ENCODE peak calls at places on chromosomes 6 and 20, in six cellular contexts. A, I, K, H, M and F are unnamed samples.

GRCh38 chr20:15561707-15562106 is 1011.5 kb downstream of the KIF16B start:
- DNase-seq in A (no peak), I (no peak), K (no peak), H (no peak), M (no peak), F (no peak)

GRCh38 chr6:131381694-131382093 is 191.3 kb upstream of the ARG1 start:
- DNase-seq in A (no peak), I (no peak), K (no peak), H (no peak), M (no peak), F (no peak)

GRCh38 chr6:414447-414846 is 22.9 kb downstream of the IRF4 start:
- DNase-seq in A (no peak), I (no peak), K (no peak), H (no peak), M (no peak), F (no peak)

GRCh38 chr20:62314711-62315302 is 12.0 kb downstream of the ADRM1 start:
- DNase-seq in A (no peak), I (no peak), K (peak), H (no peak), M (no peak), F (no peak)

GRCh38 chr20:49276895-49277785 is 717 bp downstream of the ZNFX1 start:
- DNase-seq in A (peak), I (no peak), K (peak), H (no peak), M (peak), F (peak)

GRCh38 chr6:36914227-36914794 is 28.6 kb downstream of the C6orf89 start:
- DNase-seq in A (no peak), I (peak), K (no peak), H (peak), M (no peak), F (no peak)

GRCh38 chr20:45470262-45470931 is 844 bp downstream of the WFDC2 start:
- DNase-seq in A (peak), I (no peak), K (peak), H (peak), M (peak), F (no peak)

GRCh38 chr20:45893831-45894230 is 2.7 kb downstream of the CTSA start:
- DNase-seq in A (no peak), I (no peak), K (no peak), H (no peak), M (no peak), F (no peak)

GRCh38 chr6:20424679-20425078 is 23.0 kb downstream of the E2F3 start:
- DNase-seq in A (no peak), I (no peak), K (no peak), H (no peak), M (no peak), F (no peak)

GRCh38 chr6:24883618-24884017 is 52.1 kb downstream of the RIPOR2 start:
- DNase-seq in A (no peak), I (no peak), K (no peak), H (no peak), M (no peak), F (no peak)

GRCh38 chr6:29071831-29072723 is 15.0 kb downstream of the OR2B3 start:
- DNase-seq in A (no peak), I (peak), K (no peak), H (no peak), M (no peak), F (no peak)

GRCh38 chr6:37575221-37575620 is 75.5 kb upstream of the CCDC167 start:
- DNase-seq in A (no peak), I (no peak), K (no peak), H (no peak), M (no peak), F (no peak)

GRCh38 chr6:121319603-121320002 is 14.7 kb downstream of the TBC1D32 start:
- DNase-seq in A (no peak), I (no peak), K (no peak), H (no peak), M (no peak), F (no peak)

GRCh38 chr6:89997456-89998445 is 103.5 kb downstream of the GJA10 start:
- DNase-seq in A (no peak), I (no peak), K (no peak), H (no peak), M (no peak), F (no peak)
- TF ChIP-seq EP300 in A (no peak), I (no peak), K (no peak), H (no peak), M (no peak), F (no peak)

DNA sequence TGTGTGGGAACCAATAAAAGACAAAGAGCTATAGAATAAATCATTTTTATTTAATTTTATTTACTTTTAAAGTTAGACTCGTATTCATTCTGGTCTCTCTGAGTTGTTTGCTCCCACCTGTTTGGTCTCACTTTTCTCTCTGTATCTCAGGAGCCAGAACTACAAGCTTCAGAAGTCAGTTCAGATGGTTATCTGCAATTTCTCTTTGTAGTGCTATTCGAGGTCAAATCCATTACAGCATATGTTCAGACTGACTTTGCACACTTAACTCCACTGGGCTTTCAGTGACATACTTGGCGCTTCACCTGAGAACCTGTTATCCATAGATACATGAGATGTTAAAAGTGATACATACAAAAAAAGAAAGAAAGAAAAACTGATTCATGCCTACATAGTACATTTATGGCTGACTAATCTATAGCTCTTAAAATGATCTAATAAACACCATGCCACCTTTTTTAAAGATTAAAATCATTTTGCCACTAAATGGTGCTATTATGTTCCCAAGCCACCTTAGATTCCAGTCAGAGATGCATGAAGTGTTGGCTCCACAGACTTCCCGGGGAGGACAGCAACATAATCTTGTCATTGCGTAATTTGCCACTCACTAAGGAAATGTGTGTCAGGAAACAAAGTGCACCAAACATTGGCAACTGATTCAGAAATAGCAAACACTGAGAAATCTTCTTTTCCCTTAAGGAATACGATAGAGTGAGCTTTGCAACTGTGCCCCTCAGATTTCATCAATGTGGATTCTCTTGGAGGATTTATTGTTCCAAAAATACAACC is 396.7 kb downstream of the HACE1 start:
- DNase-seq in A (no peak), I (peak), K (no peak), H (no peak), M (no peak), F (no peak)
- TF ChIP-seq EP300 in A (no peak), I (no peak), K (no peak), H (no peak), M (no peak), F (no peak)

GRCh38 chr6:39280247-39280731 is 33.9 kb downstream of the KCNK17 start:
- DNase-seq in A (no peak), I (peak), K (peak), H (peak), M (no peak), F (no peak)

GRCh38 chr6:39274903-39275302 is 39.3 kb downstream of the KCNK17 start:
- DNase-seq in A (no peak), I (no peak), K (no peak), H (no peak), M (no peak), F (no peak)

GRCh38 chr6:39281312-39281980 is 32.8 kb downstream of the KCNK17 start:
- DNase-seq in A (no peak), I (no peak), K (no peak), H (no peak), M (no peak), F (no peak)

GRCh38 chr6:39276379-39276995 is 37.7 kb downstream of the KCNK17 start:
- DNase-seq in A (no peak), I (no peak), K (no peak), H (no peak), M (no peak), F (no peak)

DNA sequence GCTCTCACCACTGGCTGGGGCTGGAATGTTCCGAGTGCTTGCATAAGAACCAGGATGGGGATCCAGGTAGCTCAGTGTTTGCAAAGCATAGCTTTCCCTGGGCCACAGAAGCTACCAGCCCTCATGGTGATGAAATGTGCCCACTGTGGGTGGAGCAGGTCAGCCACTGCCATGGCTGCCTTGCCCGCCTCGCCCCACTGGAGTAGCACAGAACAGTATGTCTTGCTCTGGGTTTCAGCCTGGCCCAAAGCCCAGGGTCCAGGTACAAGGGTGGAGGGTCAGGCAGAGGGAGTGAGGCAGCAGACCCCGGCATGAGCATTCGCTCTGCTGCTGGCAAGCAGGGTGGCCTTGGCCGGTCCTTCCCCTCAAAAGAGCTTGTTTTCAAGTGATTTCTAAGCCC is 34.7 kb downstream of the KCNK17 start:
- DNase-seq in A (no peak), I (no peak), K (no peak), H (peak), M (no peak), F (no peak)
- TF ChIP-seq EP300 in A (no peak), I (no peak), K (no peak), H (no peak), M (no peak), F (no peak)

DNA sequence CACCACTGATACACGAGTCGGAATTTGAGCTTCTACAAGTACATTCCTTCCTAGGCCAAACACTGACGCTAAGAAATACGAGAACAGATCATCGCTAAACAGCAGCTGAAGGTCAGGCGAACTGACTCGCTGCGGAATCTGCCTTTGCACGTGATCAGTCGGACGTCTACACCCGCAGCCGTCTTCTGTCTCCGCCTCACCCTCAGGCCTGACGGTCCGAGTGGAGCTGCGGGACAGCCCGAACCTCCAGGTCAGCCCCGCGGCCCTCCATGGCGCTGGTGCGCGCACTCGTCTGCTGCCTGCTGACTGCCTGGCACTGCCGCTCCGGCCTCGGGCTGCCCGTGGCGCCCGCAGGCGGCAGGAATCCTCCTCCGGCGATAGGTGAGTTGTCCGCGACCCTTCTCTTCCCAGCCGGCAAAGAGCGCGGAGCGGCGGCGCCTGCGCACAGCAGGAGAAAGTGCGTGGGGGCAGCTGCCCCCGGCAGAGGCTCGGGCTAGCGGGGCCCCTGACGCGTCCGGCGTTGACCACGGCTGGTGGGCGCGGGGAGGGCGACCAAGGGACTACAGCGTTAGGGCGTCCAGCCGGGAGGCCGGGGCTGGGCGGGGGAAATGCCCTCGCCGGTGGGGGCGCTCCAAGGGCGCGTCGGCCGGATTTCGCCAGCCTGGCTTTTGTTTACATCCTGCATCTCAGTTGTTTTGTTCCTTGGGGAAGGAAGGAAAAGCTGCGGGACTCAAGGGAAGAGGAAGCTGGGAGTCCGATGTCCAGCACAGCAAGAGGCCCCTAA is at the start of gene SMPDL3A:
- DNase-seq in A (peak), I (peak), K (peak), H (peak), M (peak), F (peak)
- TF ChIP-seq EP300 in A (no peak), I (no peak), K (no peak), H (no peak), M (no peak), F (no peak)

GRCh38 chr6:4021133-4021861 is 57.6 kb downstream of the FAM217A start:
- DNase-seq in A (peak), I (peak), K (peak), H (peak), M (peak), F (peak)
- TF ChIP-seq EP300 in A (no peak), I (no peak), K (no peak), H (no peak), M (no peak), F (no peak)

GRCh38 chr20:64062596-64063388 is at the start of gene TCEA2:
- DNase-seq in A (peak), I (peak), K (peak), H (peak), M (peak), F (peak)
- TF ChIP-seq EP300 in A (no peak), I (no peak), K (no peak), H (no peak), M (no peak), F (no peak)

DNA sequence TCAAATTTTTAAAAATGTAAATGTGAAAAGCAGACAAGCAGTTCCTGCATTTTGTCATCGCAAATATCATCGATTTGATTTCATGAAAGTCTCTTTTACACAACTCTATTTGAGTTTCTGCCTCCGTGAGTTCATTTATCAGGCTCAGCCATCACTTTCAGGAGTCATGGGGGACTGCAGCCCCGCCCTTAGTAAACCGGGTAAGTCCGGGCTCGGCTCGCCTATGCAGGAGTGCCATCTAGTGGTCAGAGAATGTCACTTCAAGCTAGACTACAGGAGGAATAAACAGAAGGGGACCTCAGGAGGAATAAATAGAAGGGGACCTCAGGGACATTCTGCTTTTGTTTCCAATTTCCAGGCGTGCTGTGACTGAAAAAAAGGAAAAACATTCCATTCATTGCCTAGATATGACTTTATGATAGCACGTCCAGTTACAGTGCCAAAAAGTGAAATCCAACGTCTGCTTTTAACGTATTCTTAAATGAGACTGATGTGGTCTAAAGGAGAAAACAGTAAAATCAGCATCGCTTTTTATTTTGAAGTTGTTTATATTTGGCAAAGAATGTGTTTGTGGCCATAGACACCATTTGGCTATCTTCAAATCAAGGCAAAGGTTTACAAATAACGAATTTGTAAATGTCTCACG is 333.9 kb downstream of the HACE1 start:
- DNase-seq in A (peak), I (peak), K (no peak), H (peak), M (peak), F (peak)
- TF ChIP-seq EP300 in A (no peak), I (no peak), K (no peak), H (no peak), M (no peak), F (no peak)

GRCh38 chr6:129501401-129502051 is 208.5 kb downstream of the ARHGAP18 start:
- DNase-seq in A (no peak), I (peak), K (no peak), H (peak), M (peak), F (no peak)
- TF ChIP-seq EP300 in A (no peak), I (no peak), K (no peak), H (no peak), M (no peak), F (no peak)

GRCh38 chr6:148364056-148364844 is 21.6 kb downstream of the SASH1 start:
- DNase-seq in A (no peak), I (no peak), K (no peak), H (no peak), M (no peak), F (no peak)

GRCh38 chr6:148370171-148370570 is 27.5 kb downstream of the SASH1 start:
- DNase-seq in A (no peak), I (no peak), K (no peak), H (no peak), M (no peak), F (no peak)

GRCh38 chr6:148365037-148365436 is 22.4 kb downstream of the SASH1 start:
- DNase-seq in A (no peak), I (no peak), K (no peak), H (no peak), M (no peak), F (no peak)

GRCh38 chr6:148367418-148368024 is 24.9 kb downstream of the SASH1 start:
- DNase-seq in A (no peak), I (no peak), K (no peak), H (no peak), M (peak), F (peak)
- TF ChIP-seq EP300 in A (no peak), I (no peak), K (peak), H (no peak), M (no peak), F (no peak)

GRCh38 chr6:15989397-15989796 is 139.5 kb upstream of the MYLIP start:
- DNase-seq in A (no peak), I (no peak), K (no peak), H (no peak), M (no peak), F (no peak)
- TF ChIP-seq EP300 in A (no peak), I (no peak), K (no peak), H (no peak), M (no peak), F (no peak)